ENCODE peak calls at places on chromosomes 7 and 10, in seven cellular contexts. G is hepatocyte; K is CD8-positive, alpha-beta T cell; F is Panc1; C is neural progenitor cell; W is uterus; H is right lobe of liver. J is an unnamed sample. For H3K4me1 and H3K36me3, the result is how much of the 10 kb centered on the place peaks cover.

GRCh38 chr10:102246261-102246660 is 929 bp downstream of the GBF1 start:
- DNase-seq in G (peak), K (no peak), F (no peak), C (peak), W (no peak), H (no peak), J (no peak)

GRCh38 chr10:71835671-71836593 is 15.1 kb downstream of the PSAP start:
- DNase-seq in G (peak), K (no peak), F (no peak), C (peak), W (peak), H (peak), J (peak)

GRCh38 chr7:27183682-27184341 is 1.2 kb downstream of the HOXA11 start:
- DNase-seq in G (no peak), K (no peak), F (no peak), C (peak), W (peak), H (peak), J (peak)

GRCh38 chr7:57178768-57179139 is 46.5 kb upstream of the ZNF479 start:
- DNase-seq in G (no peak), K (no peak), F (no peak), C (no peak), W (no peak), H (no peak), J (no peak)

GRCh38 chr7:130925136-130925794 is 191.3 kb upstream of the KLF14 start:
- DNase-seq in G (peak), K (no peak), F (no peak), C (no peak), W (no peak), H (no peak), J (no peak)

GRCh38 chr7:1908823-1909420 is 238.8 kb downstream of the ELFN1 start:
- DNase-seq in G (no peak), K (no peak), F (no peak), C (no peak), W (no peak), H (no peak), J (no peak)

GRCh38 chr7:148828965-148829364 is 55.1 kb downstream of the EZH2 start:
- DNase-seq in G (no peak), K (no peak), F (no peak), C (no peak), W (no peak), H (no peak), J (no peak)

GRCh38 chr7:141641876-141642275 is 60.1 kb downstream of the DENND11 start:
- DNase-seq in G (no peak), K (no peak), F (no peak), C (no peak), W (no peak), H (no peak), J (no peak)

GRCh38 chr10:73456187-73456890 is 23.0 kb upstream of the MSS51 start:
- DNase-seq in G (no peak), K (no peak), F (no peak), C (no peak), W (no peak), H (no peak), J (no peak)

GRCh38 chr10:106978746-106979145 is 185.8 kb downstream of the SORCS1 start:
- DNase-seq in G (no peak), K (no peak), F (no peak), C (no peak), W (no peak), H (no peak), J (no peak)

GRCh38 chr10:65949543-65949942 is 976.3 kb upstream of the LRRTM3 start:
- DNase-seq in G (no peak), K (no peak), F (no peak), C (no peak), W (no peak), H (no peak), J (no peak)

GRCh38 chr10:122417667-122418066 is 36.8 kb upstream of the ARMS2 start:
- DNase-seq in G (no peak), K (no peak), F (no peak), C (no peak), W (no peak), H (no peak), J (no peak)

GRCh38 chr10:11345224-11346054 is 266.0 kb downstream of the USP6NL start:
- DNase-seq in G (peak), K (no peak), F (no peak), C (peak), W (no peak), H (no peak), J (peak)

GRCh38 chr10:125411724-125412123 is 251.4 kb upstream of the CTBP2 start:
- DNase-seq in G (no peak), K (no peak), F (peak), C (no peak), W (no peak), H (no peak), J (no peak)

GRCh38 chr10:87095241-87095945 is 387 bp downstream of the SHLD2 start:
- DNase-seq in G (peak), K (peak), F (no peak), C (peak), W (peak), H (peak), J (peak)

GRCh38 chr7:94510582-94511456 is 1.2 kb downstream of the CASD1 start:
- DNase-seq in G (peak), K (peak), F (no peak), C (peak), W (peak), H (peak), J (peak)

GRCh38 chr7:85489498-85489897 is 302.6 kb upstream of the SEMA3D start:
- DNase-seq in G (peak), K (no peak), F (no peak), C (no peak), W (no peak), H (no peak), J (no peak)

GRCh38 chr10:37379991-37380390 is 254.6 kb downstream of the ANKRD30A start:
- DNase-seq in G (no peak), K (no peak), F (peak), C (no peak), W (no peak), H (no peak), J (no peak)

GRCh38 chr10:113062977-113063967 is 113.2 kb downstream of the TCF7L2 start:
- DNase-seq in G (no peak), K (no peak), F (no peak), C (peak), W (no peak), H (no peak), J (no peak)

GRCh38 chr7:30249986-30250774 is 34.2 kb upstream of the ZNRF2 start:
- DNase-seq in G (no peak), K (no peak), F (no peak), C (no peak), W (no peak), H (no peak), J (no peak)

GRCh38 chr7:90320801-90321494 is at the start of gene FAM237B:
- DNase-seq in G (peak), K (no peak), F (no peak), C (peak), W (no peak), H (no peak), J (no peak)

GRCh38 chr10:108421256-108421655 is 1256.8 kb upstream of the SORCS1 start:
- DNase-seq in G (peak), K (no peak), F (no peak), C (no peak), W (no peak), H (no peak), J (no peak)

GRCh38 chr10:110918633-110919348 is at the start of gene BBIP1:
- DNase-seq in G (peak), K (no peak), F (peak), C (no peak), W (no peak), H (peak), J (no peak)

GRCh38 chr7:98423043-98423442 is 22.2 kb upstream of the BAIAP2L1 start:
- DNase-seq in G (peak), K (no peak), F (no peak), C (no peak), W (no peak), H (no peak), J (no peak)

GRCh38 chr7:140653319-140654108 is 12.9 kb upstream of the DENND2A start:
- DNase-seq in G (peak), K (peak), F (peak), C (peak), W (peak), H (peak), J (peak)

GRCh38 chr10:119283818-119284217 is 76.4 kb downstream of the GRK5 start:
- DNase-seq in G (no peak), K (no peak), F (no peak), C (no peak), W (no peak), H (peak), J (no peak)

GRCh38 chr7:90666186-90666585 is 70.1 kb downstream of the CDK14 start:
- DNase-seq in G (no peak), K (no peak), F (no peak), C (no peak), W (peak), H (no peak), J (no peak)

GRCh38 chr7:55185941-55186609 is 167.3 kb downstream of the EGFR start:
- DNase-seq in G (peak), K (no peak), F (peak), C (no peak), W (no peak), H (no peak), J (peak)

GRCh38 chr7:156725074-156725473 is 84.5 kb downstream of the RNF32 start:
- DNase-seq in G (no peak), K (no peak), F (no peak), C (peak), W (no peak), H (peak), J (no peak)

GRCh38 chr7:80916770-80917681 is 1.8 kb downstream of the SEMA3C start:
- DNase-seq in G (peak), K (no peak), F (peak), C (no peak), W (no peak), H (no peak), J (no peak)

GRCh38 chr10:115846528-115846927 is 426.5 kb downstream of the GFRA1 start:
- DNase-seq in G (no peak), K (no peak), F (no peak), C (no peak), W (no peak), H (no peak), J (no peak)

GRCh38 chr10:70890917-70891431 is 2.6 kb upstream of the PCBD1 start:
- DNase-seq in G (peak), K (no peak), F (no peak), C (peak), W (peak), H (peak), J (peak)

GRCh38 chr7:25940086-25940906 is 211.7 kb upstream of the NFE2L3 start:
- DNase-seq in G (no peak), K (no peak), F (no peak), C (peak), W (no peak), H (no peak), J (no peak)

GRCh38 chr7:129519464-129519863 is 17.1 kb downstream of the SMKR1 start:
- DNase-seq in G (no peak), K (no peak), F (no peak), C (no peak), W (no peak), H (no peak), J (no peak)

GRCh38 chr10:71845410-71846406 is 5.3 kb downstream of the PSAP start:
- DNase-seq in G (no peak), K (no peak), F (no peak), C (no peak), W (no peak), H (no peak), J (no peak)

GRCh38 chr7:37480026-37480425 is 31.4 kb upstream of the ELMO1 start:
- DNase-seq in G (no peak), K (no peak), F (no peak), C (no peak), W (no peak), H (no peak), J (no peak)

GRCh38 chr10:69328346-69328687 is 50.0 kb downstream of the HK1 start:
- DNase-seq in G (no peak), K (no peak), F (no peak), C (no peak), W (no peak), H (no peak), J (no peak)

GRCh38 chr7:47483604-47484273 is 98.2 kb downstream of the TNS3 start:
- DNase-seq in G (no peak), K (no peak), F (no peak), C (no peak), W (no peak), H (no peak), J (no peak)
- H3K4me1 ChIP-seq in G (half or more), K (under half), F (half or more), C (under half), W (under half), H (under half), J (under half)

GRCh38 chr7:75567948-75568595 is 76.0 kb downstream of the SPDYE5 start:
- DNase-seq in G (no peak), K (no peak), F (no peak), C (peak), W (no peak), H (no peak), J (no peak)
- H3K36me3 ChIP-seq in G (under half), K (under half), F (under half), C (under half), W (under half), H (under half), J (under half)

DNA sequence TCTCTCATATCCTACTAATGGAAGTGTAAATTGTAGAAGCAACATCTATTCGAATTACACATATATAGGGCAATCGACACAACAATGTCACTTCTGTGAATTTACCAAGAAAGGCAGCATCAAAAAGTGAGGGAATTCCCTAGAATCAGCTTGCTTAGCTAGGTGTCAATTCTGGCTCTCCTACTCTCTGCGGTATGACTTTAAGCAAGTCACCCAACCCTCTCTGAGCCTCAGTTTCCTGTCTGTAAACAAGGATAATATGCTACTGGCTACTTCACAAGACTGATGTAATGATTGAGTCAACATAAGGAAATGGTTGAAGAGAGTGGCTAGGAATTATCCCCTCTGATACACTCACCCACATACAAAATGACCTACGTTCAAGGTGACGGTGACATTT is 19.4 kb downstream of the CCDC6 start:
- DNase-seq in G (no peak), K (no peak), F (no peak), C (no peak), W (no peak), H (no peak), J (no peak)
- H3K4me1 ChIP-seq in G (under half), K (under half), F (under half), C (under half), W (under half), H (under half), J (under half)

DNA sequence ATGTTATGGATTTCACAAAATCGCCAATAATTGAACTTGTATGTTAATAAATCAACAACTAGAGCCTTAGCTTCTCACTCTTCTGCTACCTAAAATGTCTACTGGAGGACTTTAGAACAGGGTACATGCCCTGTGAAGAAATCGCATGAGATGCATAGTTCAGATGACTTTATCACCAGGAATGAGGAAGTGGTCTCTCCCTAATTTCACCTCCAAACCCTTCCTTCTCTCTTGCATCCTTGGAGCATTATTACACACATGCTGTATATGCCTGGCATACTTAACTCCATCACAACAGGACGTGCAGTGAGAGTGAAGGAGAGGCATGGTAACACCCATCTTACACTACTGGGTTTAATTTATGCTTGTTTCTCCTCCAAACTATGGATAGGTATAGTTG is 27.8 kb downstream of the RHEB start:
- DNase-seq in G (peak), K (no peak), F (peak), C (no peak), W (no peak), H (no peak), J (no peak)
- H3K36me3 ChIP-seq in G (under half), K (under half), F (under half), C (under half), W (under half), H (under half), J (under half)